ENCODE peak calls at places on chromosomes 11 and 22, in seven cellular contexts. T, M, W, X, E, F and N are unnamed samples.

GRCh38 chr11:73752216-73752867 is 8.5 kb downstream of the RAB6A start:
- DNase-seq in T (no peak), M (peak; percentile 9), W (no peak), X (no peak), E (peak; percentile 80), F (no peak), N (no peak)

GRCh38 chr22:30857103-30857502 is 111.5 kb downstream of the MORC2 start:
- DNase-seq in T (no peak), M (no peak), W (no peak), X (no peak), E (no peak), F (no peak), N (no peak)

GRCh38 chr11:104700609-104701008 is 197.7 kb downstream of the CASP12 start:
- DNase-seq in T (no peak), M (peak; percentile 69), W (no peak), X (no peak), E (no peak), F (no peak), N (no peak)

GRCh38 chr11:34299962-34300350 is 57.9 kb downstream of the ABTB2 start:
- DNase-seq in T (no peak), M (no peak), W (no peak), X (no peak), E (no peak), F (no peak), N (no peak)

GRCh38 chr11:5712507-5712906 is 22.9 kb downstream of the TRIM22 start:
- DNase-seq in T (no peak), M (no peak), W (no peak), X (no peak), E (peak; percentile 6), F (no peak), N (no peak)

GRCh38 chr11:134489728-134490127 is 77.7 kb upstream of the B3GAT1 start:
- DNase-seq in T (no peak), M (no peak), W (no peak), X (no peak), E (no peak), F (no peak), N (no peak)

GRCh38 chr11:27085605-27086004 is 45.0 kb downstream of the BBOX1 start:
- DNase-seq in T (no peak), M (no peak), W (no peak), X (no peak), E (no peak), F (no peak), N (no peak)

GRCh38 chr22:48118654-48119053 is 1356.2 kb downstream of the TBC1D22A start:
- DNase-seq in T (no peak), M (no peak), W (no peak), X (no peak), E (no peak), F (no peak), N (no peak)

GRCh38 chr11:967995-968751 is 42.5 kb downstream of the AP2A2 start:
- DNase-seq in T (no peak), M (no peak), W (no peak), X (no peak), E (no peak), F (no peak), N (no peak)

GRCh38 chr22:41905411-41906202 is 9.3 kb downstream of the SHISA8 start:
- DNase-seq in T (no peak), M (no peak), W (no peak), X (no peak), E (no peak), F (no peak), N (no peak)

GRCh38 chr11:9663699-9664275 is at the start of gene SWAP70:
- DNase-seq in T (peak; percentile 86), M (peak; percentile 64), W (peak; percentile 65), X (peak; percentile 95), E (peak; percentile 86), F (no peak), N (peak; percentile 90)

GRCh38 chr11:10041337-10041736 is 252.7 kb downstream of the SBF2 start:
- DNase-seq in T (no peak), M (no peak), W (no peak), X (no peak), E (no peak), F (no peak), N (no peak)

GRCh38 chr22:17269224-17269606 is 50.0 kb upstream of the ADA2 start:
- DNase-seq in T (no peak), M (no peak), W (no peak), X (no peak), E (no peak), F (no peak), N (no peak)

GRCh38 chr22:30425616-30426394 is at the start of gene MTFP1:
- DNase-seq in T (peak; percentile 92), M (no peak), W (peak; percentile 41), X (peak; percentile 83), E (peak; percentile 75), F (no peak), N (peak; percentile 27)

GRCh38 chr11:90874281-90874680 is 651.4 kb upstream of the CHORDC1 start:
- DNase-seq in T (no peak), M (no peak), W (no peak), X (no peak), E (no peak), F (no peak), N (no peak)

GRCh38 chr11:130904380-130904779 is 11.9 kb downstream of the SNX19 start:
- DNase-seq in T (no peak), M (no peak), W (no peak), X (no peak), E (peak; percentile 15), F (no peak), N (no peak)

GRCh38 chr11:78595431-78596130 is 20.9 kb upstream of the NARS2 start:
- DNase-seq in T (peak; percentile 14), M (no peak), W (no peak), X (no peak), E (peak; percentile 44), F (no peak), N (peak; percentile 46)

GRCh38 chr11:35265755-35266454 is 126.9 kb downstream of the CD44 start:
- DNase-seq in T (no peak), M (no peak), W (no peak), X (no peak), E (no peak), F (no peak), N (no peak)

GRCh38 chr11:102914238-102915043 is 39.7 kb upstream of the MMP12 start:
- DNase-seq in T (peak; percentile 75), M (peak; percentile 36), W (no peak), X (peak; percentile 34), E (peak; percentile 45), F (no peak), N (peak; percentile 46)

GRCh38 chr11:27444801-27445215 is 27.8 kb downstream of the LGR4 start:
- DNase-seq in T (peak; percentile 94), M (no peak), W (no peak), X (peak; percentile 57), E (no peak), F (peak; percentile 20), N (no peak)

GRCh38 chr22:29014301-29014700 is 47.3 kb downstream of the C22orf31 start:
- DNase-seq in T (peak; percentile 8), M (no peak), W (no peak), X (no peak), E (no peak), F (no peak), N (no peak)

GRCh38 chr22:44583854-44584253 is 85.8 kb upstream of the RTL6 start:
- DNase-seq in T (no peak), M (no peak), W (no peak), X (peak; percentile 46), E (no peak), F (no peak), N (no peak)

GRCh38 chr11:44258190-44258489 is 51.8 kb downstream of the ALX4 start:
- DNase-seq in T (no peak), M (no peak), W (no peak), X (no peak), E (peak; percentile 27), F (no peak), N (peak; percentile 52)

GRCh38 chr22:20499769-20500168 is 4.2 kb upstream of the KLHL22 start:
- DNase-seq in T (no peak), M (no peak), W (no peak), X (no peak), E (no peak), F (no peak), N (no peak)

GRCh38 chr11:35360059-35360530 is 59.3 kb downstream of the SLC1A2 start:
- DNase-seq in T (no peak), M (no peak), W (no peak), X (no peak), E (no peak), F (no peak), N (no peak)

GRCh38 chr11:73402834-73403185 is 26.6 kb downstream of the RELT start:
- DNase-seq in T (no peak), M (no peak), W (no peak), X (no peak), E (peak; percentile 18), F (no peak), N (no peak)

GRCh38 chr11:116787786-116788486 is at the start of gene ZPR1:
- DNase-seq in T (peak; percentile 67), M (no peak), W (peak; percentile 70), X (peak; percentile 72), E (peak; percentile 67), F (peak; percentile 61), N (peak; percentile 59)

GRCh38 chr22:24699861-24700260 is 74.7 kb downstream of the PIWIL3 start:
- DNase-seq in T (peak; percentile 70), M (no peak), W (no peak), X (no peak), E (no peak), F (no peak), N (no peak)

GRCh38 chr22:31933816-31934482 is 10.4 kb upstream of the YWHAH start:
- DNase-seq in T (no peak), M (no peak), W (no peak), X (no peak), E (no peak), F (no peak), N (no peak)